ENCODE peak calls at places on chromosomes 2 and 18, in ten cellular contexts. One of them, this sample, is unnamed.
A peak's percentile ranks its signal among the peaks of the same experiment; 100 is the strongest.

GRCh38 chr18:55695091-55695490 is 107.1 kb upstream of the TCF4 start:
- DNase-seq in DND-41: no peak
- DNase-seq in tibial nerve: no peak
- DNase-seq in thoracic aorta: no peak
- DNase-seq in spleen: no peak
- DNase-seq in heart right ventricle: no peak
- DNase-seq in CD8-positive, alpha-beta T cell: no peak
- DNase-seq in stomach: no peak
- DNase-seq in K562: no peak
- DNase-seq in cardiac muscle cell: no peak
- DNase-seq in this sample: no peak

GRCh38 chr2:28648147-28648546 is 103.5 kb upstream of the PPP1CB start:
- DNase-seq in heart right ventricle: no peak
- DNase-seq in DND-41: no peak
- DNase-seq in tibial nerve: no peak
- DNase-seq in cardiac muscle cell: no peak
- DNase-seq in K562: no peak
- DNase-seq in stomach: no peak
- DNase-seq in thoracic aorta: no peak
- DNase-seq in CD8-positive, alpha-beta T cell: no peak
- DNase-seq in spleen: no peak
- DNase-seq in this sample: no peak

GRCh38 chr2:173401716-173402326 is 47.1 kb downstream of the CDCA7 start:
- DNase-seq in heart right ventricle: no peak
- DNase-seq in DND-41: no peak
- DNase-seq in spleen: no peak
- DNase-seq in tibial nerve: no peak
- DNase-seq in stomach: no peak
- DNase-seq in cardiac muscle cell: peak; percentile 33
- DNase-seq in thoracic aorta: no peak
- DNase-seq in K562: no peak
- DNase-seq in CD8-positive, alpha-beta T cell: no peak
- DNase-seq in this sample: peak; percentile 29

GRCh38 chr2:144671695-144672094 is 151.8 kb upstream of the ZEB2 start:
- DNase-seq in spleen: no peak
- DNase-seq in DND-41: no peak
- DNase-seq in cardiac muscle cell: no peak
- DNase-seq in CD8-positive, alpha-beta T cell: no peak
- DNase-seq in stomach: no peak
- DNase-seq in thoracic aorta: no peak
- DNase-seq in heart right ventricle: no peak
- DNase-seq in tibial nerve: no peak
- DNase-seq in K562: peak; percentile 30
- DNase-seq in this sample: no peak

GRCh38 chr18:21735452-21736015 is 5.1 kb upstream of the MIB1 start:
- DNase-seq in K562: peak; percentile 95
- DNase-seq in CD8-positive, alpha-beta T cell: no peak
- DNase-seq in spleen: peak; percentile 81
- DNase-seq in tibial nerve: no peak
- DNase-seq in heart right ventricle: peak; percentile 24
- DNase-seq in cardiac muscle cell: no peak
- DNase-seq in DND-41: no peak
- DNase-seq in stomach: peak; percentile 56
- DNase-seq in thoracic aorta: no peak
- DNase-seq in this sample: no peak

GRCh38 chr2:14621114-14621513 is 11.4 kb upstream of the LRATD1 start:
- DNase-seq in CD8-positive, alpha-beta T cell: no peak
- DNase-seq in cardiac muscle cell: no peak
- DNase-seq in thoracic aorta: no peak
- DNase-seq in stomach: no peak
- DNase-seq in heart right ventricle: no peak
- DNase-seq in K562: no peak
- DNase-seq in DND-41: no peak
- DNase-seq in spleen: no peak
- DNase-seq in tibial nerve: no peak
- DNase-seq in this sample: no peak

GRCh38 chr2:146128216-146128615 is 1608.3 kb upstream of the ZEB2 start:
- DNase-seq in heart right ventricle: no peak
- DNase-seq in cardiac muscle cell: no peak
- DNase-seq in K562: no peak
- DNase-seq in thoracic aorta: no peak
- DNase-seq in stomach: no peak
- DNase-seq in DND-41: no peak
- DNase-seq in CD8-positive, alpha-beta T cell: no peak
- DNase-seq in tibial nerve: no peak
- DNase-seq in spleen: no peak
- DNase-seq in this sample: no peak

GRCh38 chr2:221103930-221104329 is 468.2 kb downstream of the EPHA4 start:
- DNase-seq in K562: no peak
- DNase-seq in thoracic aorta: no peak
- DNase-seq in stomach: no peak
- DNase-seq in cardiac muscle cell: no peak
- DNase-seq in CD8-positive, alpha-beta T cell: no peak
- DNase-seq in spleen: no peak
- DNase-seq in DND-41: no peak
- DNase-seq in tibial nerve: no peak
- DNase-seq in heart right ventricle: peak; percentile 69
- DNase-seq in this sample: no peak

GRCh38 chr2:15563227-15564100 is 2.3 kb upstream of the NBAS start:
- DNase-seq in stomach: no peak
- DNase-seq in spleen: no peak
- DNase-seq in heart right ventricle: no peak
- DNase-seq in cardiac muscle cell: no peak
- DNase-seq in K562: peak; percentile 68
- DNase-seq in CD8-positive, alpha-beta T cell: no peak
- DNase-seq in DND-41: no peak
- DNase-seq in thoracic aorta: no peak
- DNase-seq in tibial nerve: no peak
- DNase-seq in this sample: no peak

GRCh38 chr2:120235681-120236080 is 12.5 kb upstream of the TMEM185B start:
- DNase-seq in heart right ventricle: no peak
- DNase-seq in cardiac muscle cell: no peak
- DNase-seq in thoracic aorta: no peak
- DNase-seq in stomach: peak; percentile 10
- DNase-seq in spleen: peak; percentile 54
- DNase-seq in K562: no peak
- DNase-seq in CD8-positive, alpha-beta T cell: no peak
- DNase-seq in DND-41: no peak
- DNase-seq in tibial nerve: no peak
- DNase-seq in this sample: no peak

GRCh38 chr2:197168705-197169104 is 141.9 kb downstream of the ANKRD44 start:
- DNase-seq in DND-41: peak; percentile 75
- DNase-seq in stomach: peak; percentile 75
- DNase-seq in spleen: peak; percentile 88
- DNase-seq in tibial nerve: peak; percentile 69
- DNase-seq in heart right ventricle: peak; percentile 46
- DNase-seq in cardiac muscle cell: peak; percentile 83
- DNase-seq in thoracic aorta: no peak
- DNase-seq in K562: peak; percentile 62
- DNase-seq in CD8-positive, alpha-beta T cell: peak; percentile 75
- DNase-seq in this sample: peak; percentile 42

GRCh38 chr2:122319551-122320132 is 564.2 kb downstream of the TSN start:
- DNase-seq in spleen: no peak
- DNase-seq in heart right ventricle: no peak
- DNase-seq in CD8-positive, alpha-beta T cell: no peak
- DNase-seq in tibial nerve: no peak
- DNase-seq in thoracic aorta: no peak
- DNase-seq in cardiac muscle cell: no peak
- DNase-seq in K562: no peak
- DNase-seq in DND-41: no peak
- DNase-seq in stomach: no peak
- DNase-seq in this sample: no peak

GRCh38 chr2:36235877-36236276 is 119.7 kb upstream of the CRIM1 start:
- DNase-seq in CD8-positive, alpha-beta T cell: no peak
- DNase-seq in stomach: no peak
- DNase-seq in K562: no peak
- DNase-seq in heart right ventricle: no peak
- DNase-seq in spleen: no peak
- DNase-seq in DND-41: no peak
- DNase-seq in tibial nerve: no peak
- DNase-seq in thoracic aorta: no peak
- DNase-seq in cardiac muscle cell: no peak
- DNase-seq in this sample: no peak

GRCh38 chr2:85930129-85931124 is 41.6 kb upstream of the ST3GAL5 start:
- DNase-seq in CD8-positive, alpha-beta T cell: no peak
- DNase-seq in tibial nerve: no peak
- DNase-seq in thoracic aorta: no peak
- DNase-seq in spleen: no peak
- DNase-seq in stomach: no peak
- DNase-seq in cardiac muscle cell: no peak
- DNase-seq in DND-41: no peak
- DNase-seq in K562: no peak
- DNase-seq in heart right ventricle: no peak
- DNase-seq in this sample: no peak

GRCh38 chr2:199861116-199861774 is 10.3 kb upstream of the FTCDNL1 start:
- DNase-seq in tibial nerve: no peak
- DNase-seq in spleen: no peak
- DNase-seq in K562: peak; percentile 11
- DNase-seq in stomach: no peak
- DNase-seq in DND-41: no peak
- DNase-seq in thoracic aorta: no peak
- DNase-seq in cardiac muscle cell: no peak
- DNase-seq in CD8-positive, alpha-beta T cell: no peak
- DNase-seq in heart right ventricle: no peak
- DNase-seq in this sample: no peak

GRCh38 chr18:9720327-9720726 is 12.2 kb downstream of the RAB31 start:
- DNase-seq in stomach: no peak
- DNase-seq in heart right ventricle: no peak
- DNase-seq in tibial nerve: no peak
- DNase-seq in K562: no peak
- DNase-seq in cardiac muscle cell: no peak
- DNase-seq in CD8-positive, alpha-beta T cell: no peak
- DNase-seq in spleen: no peak
- DNase-seq in DND-41: no peak
- DNase-seq in thoracic aorta: no peak
- DNase-seq in this sample: no peak

GRCh38 chr2:227509824-227510619 is 38.1 kb downstream of the AGFG1 start:
- DNase-seq in CD8-positive, alpha-beta T cell: no peak
- DNase-seq in DND-41: no peak
- DNase-seq in spleen: no peak
- DNase-seq in K562: peak; percentile 19
- DNase-seq in heart right ventricle: no peak
- DNase-seq in stomach: no peak
- DNase-seq in cardiac muscle cell: no peak
- DNase-seq in tibial nerve: no peak
- DNase-seq in thoracic aorta: no peak
- DNase-seq in this sample: peak; percentile 24
- H3K4me1 ChIP-seq in CD8-positive, alpha-beta T cell: peaks cover 55% of the 10 kb centered on the region
- H3K4me1 ChIP-seq in DND-41: no peaks in the 10 kb centered on the region
- H3K4me1 ChIP-seq in spleen: peaks cover 40% of the 10 kb centered on the region
- H3K4me1 ChIP-seq in K562: peaks cover 25% of the 10 kb centered on the region
- H3K4me1 ChIP-seq in heart right ventricle: peaks cover 79% of the 10 kb centered on the region
- H3K4me1 ChIP-seq in stomach: peaks cover 90% of the 10 kb centered on the region
- H3K4me1 ChIP-seq in cardiac muscle cell: peaks cover 41% of the 10 kb centered on the region
- H3K4me1 ChIP-seq in tibial nerve: no peaks in the 10 kb centered on the region
- H3K4me1 ChIP-seq in thoracic aorta: peaks cover 74% of the 10 kb centered on the region
- H3K4me1 ChIP-seq in this sample: peaks cover 39% of the 10 kb centered on the region

DNA sequence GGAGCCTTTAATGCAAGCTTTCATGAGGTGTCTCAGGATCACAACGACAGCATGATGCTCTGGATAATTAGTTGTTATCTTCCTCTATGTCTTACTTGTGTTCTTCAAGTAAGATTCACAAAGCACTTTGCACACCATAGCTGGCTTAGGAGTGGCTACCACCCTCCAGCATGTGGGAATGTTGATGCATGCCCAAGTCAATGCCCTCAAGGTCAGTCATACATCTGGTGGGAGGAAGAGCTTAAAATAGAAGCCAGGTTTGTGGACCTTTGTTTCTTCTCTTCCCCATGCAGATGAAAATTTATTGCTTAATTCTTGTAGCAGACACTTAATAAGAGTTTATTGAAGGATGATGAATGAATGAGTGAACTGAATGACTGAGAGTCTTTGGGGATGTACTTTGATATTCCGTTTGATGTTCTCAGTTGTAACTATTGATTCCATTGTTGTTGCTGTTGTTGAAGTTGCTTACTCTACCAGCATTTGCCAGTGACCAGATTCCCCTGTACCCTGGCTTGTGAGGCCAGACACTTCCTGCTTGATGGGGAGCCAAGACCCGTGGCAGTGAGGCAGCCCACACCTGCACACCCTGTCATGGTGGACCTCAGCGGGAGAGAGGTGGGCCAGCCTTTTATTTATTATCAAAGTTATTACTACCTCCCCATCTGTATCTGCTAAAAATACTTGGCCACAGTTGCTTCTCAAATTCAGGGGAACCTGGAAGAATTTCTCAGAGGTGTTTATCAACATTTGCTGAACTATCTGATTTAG is 137.8 kb downstream of the LAMA3 start:
- DNase-seq in K562: no peak
- DNase-seq in heart right ventricle: no peak
- DNase-seq in thoracic aorta: no peak
- DNase-seq in CD8-positive, alpha-beta T cell: no peak
- DNase-seq in spleen: peak; percentile 42
- DNase-seq in DND-41: no peak
- DNase-seq in cardiac muscle cell: no peak
- DNase-seq in tibial nerve: no peak
- DNase-seq in stomach: no peak
- DNase-seq in this sample: no peak
- H3K4me3 ChIP-seq in K562: no peak overlapping the region
- H3K4me3 ChIP-seq in heart right ventricle: no peak overlapping the region
- H3K4me3 ChIP-seq in thoracic aorta: no peak overlapping the region
- H3K4me3 ChIP-seq in CD8-positive, alpha-beta T cell: no peak overlapping the region
- H3K4me3 ChIP-seq in spleen: no peak overlapping the region
- H3K4me3 ChIP-seq in DND-41: no peak overlapping the region
- H3K4me3 ChIP-seq in cardiac muscle cell: no peak overlapping the region
- H3K4me3 ChIP-seq in tibial nerve: no peak overlapping the region
- H3K4me3 ChIP-seq in stomach: no peak overlapping the region
- H3K4me3 ChIP-seq in this sample: no peak overlapping the region

GRCh38 chr2:170713280-170714155 is 1.6 kb upstream of the SP5 start:
- DNase-seq in tibial nerve: no peak
- DNase-seq in cardiac muscle cell: peak; percentile 23
- DNase-seq in CD8-positive, alpha-beta T cell: no peak
- DNase-seq in DND-41: no peak
- DNase-seq in spleen: no peak
- DNase-seq in thoracic aorta: no peak
- DNase-seq in K562: no peak
- DNase-seq in heart right ventricle: no peak
- DNase-seq in stomach: no peak
- DNase-seq in this sample: no peak
- H3K4me1 ChIP-seq in tibial nerve: no peaks in the 10 kb centered on the region
- H3K4me1 ChIP-seq in cardiac muscle cell: peaks cover 5% of the 10 kb centered on the region
- H3K4me1 ChIP-seq in CD8-positive, alpha-beta T cell: peaks cover 50% of the 10 kb centered on the region
- H3K4me1 ChIP-seq in DND-41: no peaks in the 10 kb centered on the region
- H3K4me1 ChIP-seq in spleen: peaks cover 28% of the 10 kb centered on the region
- H3K4me1 ChIP-seq in thoracic aorta: peaks cover 40% of the 10 kb centered on the region
- H3K4me1 ChIP-seq in K562: peaks cover 4% of the 10 kb centered on the region
- H3K4me1 ChIP-seq in heart right ventricle: peaks cover 40% of the 10 kb centered on the region
- H3K4me1 ChIP-seq in stomach: peaks cover 69% of the 10 kb centered on the region
- H3K4me1 ChIP-seq in this sample: peaks cover 14% of the 10 kb centered on the region

DNA sequence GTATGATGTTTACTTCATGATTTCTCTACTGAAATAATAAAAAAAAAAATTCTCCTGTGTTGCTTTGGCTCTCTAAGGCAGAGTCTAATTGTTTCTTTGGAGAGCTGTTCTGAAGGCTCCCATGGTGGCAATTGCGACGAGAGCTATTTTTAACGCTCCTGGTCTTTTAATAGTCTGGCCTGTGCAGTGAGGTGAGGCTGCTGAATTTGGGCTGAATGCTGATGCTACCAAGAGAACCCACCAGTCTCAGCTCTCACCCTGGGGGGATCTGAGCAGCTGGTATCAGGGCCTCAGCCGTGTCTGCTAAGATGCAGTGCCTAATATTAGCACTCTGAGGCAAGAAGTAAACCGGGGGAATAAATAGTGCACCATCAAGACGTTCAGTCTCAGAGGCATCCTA is 214.7 kb upstream of the PID1 start:
- DNase-seq in stomach: no peak
- DNase-seq in DND-41: no peak
- DNase-seq in cardiac muscle cell: peak; percentile 49
- DNase-seq in tibial nerve: no peak
- DNase-seq in spleen: no peak
- DNase-seq in heart right ventricle: peak; percentile 8
- DNase-seq in K562: no peak
- DNase-seq in thoracic aorta: no peak
- DNase-seq in CD8-positive, alpha-beta T cell: no peak
- DNase-seq in this sample: no peak
- H3K4me3 ChIP-seq in stomach: no peak overlapping the region
- H3K4me3 ChIP-seq in DND-41: no peak overlapping the region
- H3K4me3 ChIP-seq in cardiac muscle cell: no peak overlapping the region
- H3K4me3 ChIP-seq in tibial nerve: no peak overlapping the region
- H3K4me3 ChIP-seq in spleen: no peak overlapping the region
- H3K4me3 ChIP-seq in heart right ventricle: no peak overlapping the region
- H3K4me3 ChIP-seq in K562: no peak overlapping the region
- H3K4me3 ChIP-seq in thoracic aorta: no peak overlapping the region
- H3K4me3 ChIP-seq in CD8-positive, alpha-beta T cell: no peak overlapping the region
- H3K4me3 ChIP-seq in this sample: no peak overlapping the region